ENCODE peak calls at places on chromosomes 7 and 10, in ten cellular contexts. One of them, this sample, is unnamed.

GRCh38 chr7:155279787-155280445 is 17.8 kb upstream of the INSIG1 start:
- DNase-seq in CD4-positive, alpha-beta T cell: no peak
- DNase-seq in body of pancreas: no peak
- DNase-seq in fibroblast of lung: no peak
- DNase-seq in heart right ventricle: no peak
- DNase-seq in Caco-2: no peak
- DNase-seq in gastrocnemius medialis: no peak
- DNase-seq in right atrium auricular region: no peak
- DNase-seq in adrenal gland: no peak
- DNase-seq in hepatocyte: no peak
- DNase-seq in this sample: no peak

GRCh38 chr10:114045071-114045737 is 1.5 kb downstream of the ADRB1 start:
- DNase-seq in CD4-positive, alpha-beta T cell: no peak
- DNase-seq in body of pancreas: peak; percentile 43
- DNase-seq in fibroblast of lung: no peak
- DNase-seq in heart right ventricle: no peak
- DNase-seq in Caco-2: peak; percentile 56
- DNase-seq in gastrocnemius medialis: no peak
- DNase-seq in right atrium auricular region: no peak
- DNase-seq in adrenal gland: no peak
- DNase-seq in hepatocyte: peak; percentile 71
- DNase-seq in this sample: peak; percentile 63

GRCh38 chr7:128858380-128859231 is 4.0 kb upstream of the ATP6V1F start:
- DNase-seq in CD4-positive, alpha-beta T cell: no peak
- DNase-seq in body of pancreas: no peak
- DNase-seq in fibroblast of lung: no peak
- DNase-seq in heart right ventricle: no peak
- DNase-seq in Caco-2: no peak
- DNase-seq in gastrocnemius medialis: no peak
- DNase-seq in right atrium auricular region: no peak
- DNase-seq in adrenal gland: no peak
- DNase-seq in hepatocyte: no peak
- DNase-seq in this sample: no peak

GRCh38 chr7:131238260-131238940 is 89.3 kb upstream of the MKLN1 start:
- DNase-seq in CD4-positive, alpha-beta T cell: no peak
- DNase-seq in body of pancreas: no peak
- DNase-seq in fibroblast of lung: peak; percentile 78
- DNase-seq in heart right ventricle: no peak
- DNase-seq in Caco-2: no peak
- DNase-seq in gastrocnemius medialis: no peak
- DNase-seq in right atrium auricular region: no peak
- DNase-seq in adrenal gland: no peak
- DNase-seq in hepatocyte: peak; percentile 31
- DNase-seq in this sample: no peak

GRCh38 chr7:13181221-13181620 is 493.8 kb downstream of the ARL4A start:
- DNase-seq in CD4-positive, alpha-beta T cell: no peak
- DNase-seq in body of pancreas: no peak
- DNase-seq in fibroblast of lung: peak; percentile 32
- DNase-seq in heart right ventricle: no peak
- DNase-seq in Caco-2: no peak
- DNase-seq in gastrocnemius medialis: no peak
- DNase-seq in right atrium auricular region: no peak
- DNase-seq in adrenal gland: no peak
- DNase-seq in hepatocyte: peak; percentile 8
- DNase-seq in this sample: peak; percentile 30

GRCh38 chr7:107933386-107934013 is 42.5 kb downstream of the DLD start:
- DNase-seq in CD4-positive, alpha-beta T cell: no peak
- DNase-seq in body of pancreas: no peak
- DNase-seq in fibroblast of lung: no peak
- DNase-seq in heart right ventricle: no peak
- DNase-seq in Caco-2: no peak
- DNase-seq in gastrocnemius medialis: no peak
- DNase-seq in right atrium auricular region: no peak
- DNase-seq in adrenal gland: no peak
- DNase-seq in hepatocyte: no peak
- DNase-seq in this sample: no peak

GRCh38 chr7:141074162-141074989 is 512 bp downstream of the TMEM178B start:
- DNase-seq in CD4-positive, alpha-beta T cell: peak; percentile 4
- DNase-seq in body of pancreas: no peak
- DNase-seq in fibroblast of lung: peak; percentile 8
- DNase-seq in heart right ventricle: no peak
- DNase-seq in Caco-2: no peak
- DNase-seq in gastrocnemius medialis: no peak
- DNase-seq in right atrium auricular region: no peak
- DNase-seq in adrenal gland: peak; percentile 39
- DNase-seq in hepatocyte: peak; percentile 19
- DNase-seq in this sample: peak; percentile 19

GRCh38 chr7:63925626-63926460 is 72.8 kb upstream of the ZNF722 start:
- DNase-seq in CD4-positive, alpha-beta T cell: peak; percentile 83
- DNase-seq in body of pancreas: peak; percentile 96
- DNase-seq in fibroblast of lung: peak; percentile 2
- DNase-seq in heart right ventricle: peak; percentile 96
- DNase-seq in Caco-2: no peak
- DNase-seq in gastrocnemius medialis: peak; percentile 83
- DNase-seq in right atrium auricular region: no peak
- DNase-seq in adrenal gland: peak; percentile 90
- DNase-seq in hepatocyte: no peak
- DNase-seq in this sample: no peak

GRCh38 chr7:36651404-36651803 is 72.9 kb downstream of the AOAH start:
- DNase-seq in CD4-positive, alpha-beta T cell: no peak
- DNase-seq in body of pancreas: no peak
- DNase-seq in fibroblast of lung: peak; percentile 73
- DNase-seq in heart right ventricle: no peak
- DNase-seq in Caco-2: no peak
- DNase-seq in gastrocnemius medialis: no peak
- DNase-seq in right atrium auricular region: no peak
- DNase-seq in adrenal gland: no peak
- DNase-seq in hepatocyte: peak; percentile 36
- DNase-seq in this sample: peak; percentile 77

GRCh38 chr7:36650766-36651310 is 73.5 kb downstream of the AOAH start:
- DNase-seq in CD4-positive, alpha-beta T cell: no peak
- DNase-seq in body of pancreas: no peak
- DNase-seq in fibroblast of lung: no peak
- DNase-seq in heart right ventricle: no peak
- DNase-seq in Caco-2: no peak
- DNase-seq in gastrocnemius medialis: no peak
- DNase-seq in right atrium auricular region: no peak
- DNase-seq in adrenal gland: no peak
- DNase-seq in hepatocyte: no peak
- DNase-seq in this sample: no peak

GRCh38 chr7:36653671-36654355 is 70.5 kb downstream of the AOAH start:
- DNase-seq in CD4-positive, alpha-beta T cell: no peak
- DNase-seq in body of pancreas: no peak
- DNase-seq in fibroblast of lung: no peak
- DNase-seq in heart right ventricle: no peak
- DNase-seq in Caco-2: no peak
- DNase-seq in gastrocnemius medialis: no peak
- DNase-seq in right atrium auricular region: no peak
- DNase-seq in adrenal gland: no peak
- DNase-seq in hepatocyte: no peak
- DNase-seq in this sample: no peak

GRCh38 chr7:36652431-36652830 is 71.9 kb downstream of the AOAH start:
- DNase-seq in CD4-positive, alpha-beta T cell: no peak
- DNase-seq in body of pancreas: no peak
- DNase-seq in fibroblast of lung: no peak
- DNase-seq in heart right ventricle: no peak
- DNase-seq in Caco-2: no peak
- DNase-seq in gastrocnemius medialis: no peak
- DNase-seq in right atrium auricular region: no peak
- DNase-seq in adrenal gland: no peak
- DNase-seq in hepatocyte: no peak
- DNase-seq in this sample: no peak

GRCh38 chr7:36653011-36653670 is 71.2 kb downstream of the AOAH start:
- DNase-seq in CD4-positive, alpha-beta T cell: no peak
- DNase-seq in body of pancreas: no peak
- DNase-seq in fibroblast of lung: peak; percentile 77
- DNase-seq in heart right ventricle: no peak
- DNase-seq in Caco-2: no peak
- DNase-seq in gastrocnemius medialis: no peak
- DNase-seq in right atrium auricular region: no peak
- DNase-seq in adrenal gland: no peak
- DNase-seq in hepatocyte: no peak
- DNase-seq in this sample: peak; percentile 24
- H3K9me3 ChIP-seq in CD4-positive, alpha-beta T cell: no peaks in the 10 kb centered on the region
- H3K9me3 ChIP-seq in body of pancreas: no peaks in the 10 kb centered on the region
- H3K9me3 ChIP-seq in fibroblast of lung: no peaks in the 10 kb centered on the region
- H3K9me3 ChIP-seq in heart right ventricle: no peaks in the 10 kb centered on the region
- H3K9me3 ChIP-seq in Caco-2: no peaks in the 10 kb centered on the region
- H3K9me3 ChIP-seq in gastrocnemius medialis: no peaks in the 10 kb centered on the region
- H3K9me3 ChIP-seq in right atrium auricular region: no peaks in the 10 kb centered on the region
- H3K9me3 ChIP-seq in adrenal gland: no peaks in the 10 kb centered on the region
- H3K9me3 ChIP-seq in hepatocyte: no peaks in the 10 kb centered on the region
- H3K9me3 ChIP-seq in this sample: no peaks in the 10 kb centered on the region

GRCh38 chr10:120989996-120990395 is 138.8 kb downstream of the WDR11 start:
- DNase-seq in CD4-positive, alpha-beta T cell: no peak
- DNase-seq in body of pancreas: no peak
- DNase-seq in fibroblast of lung: no peak
- DNase-seq in heart right ventricle: no peak
- DNase-seq in Caco-2: no peak
- DNase-seq in gastrocnemius medialis: no peak
- DNase-seq in right atrium auricular region: no peak
- DNase-seq in adrenal gland: no peak
- DNase-seq in hepatocyte: no peak
- DNase-seq in this sample: no peak

GRCh38 chr10:120988751-120989150 is 137.6 kb downstream of the WDR11 start:
- DNase-seq in CD4-positive, alpha-beta T cell: no peak
- DNase-seq in body of pancreas: no peak
- DNase-seq in fibroblast of lung: no peak
- DNase-seq in heart right ventricle: no peak
- DNase-seq in Caco-2: no peak
- DNase-seq in gastrocnemius medialis: no peak
- DNase-seq in right atrium auricular region: no peak
- DNase-seq in adrenal gland: no peak
- DNase-seq in hepatocyte: no peak
- DNase-seq in this sample: no peak

GRCh38 chr10:120989279-120989678 is 138.1 kb downstream of the WDR11 start:
- DNase-seq in CD4-positive, alpha-beta T cell: no peak
- DNase-seq in body of pancreas: no peak
- DNase-seq in fibroblast of lung: no peak
- DNase-seq in heart right ventricle: no peak
- DNase-seq in Caco-2: no peak
- DNase-seq in gastrocnemius medialis: no peak
- DNase-seq in right atrium auricular region: no peak
- DNase-seq in adrenal gland: no peak
- DNase-seq in hepatocyte: no peak
- DNase-seq in this sample: no peak

GRCh38 chr10:120987359-120987758 is 136.2 kb downstream of the WDR11 start:
- DNase-seq in CD4-positive, alpha-beta T cell: no peak
- DNase-seq in body of pancreas: no peak
- DNase-seq in fibroblast of lung: no peak
- DNase-seq in heart right ventricle: no peak
- DNase-seq in Caco-2: no peak
- DNase-seq in gastrocnemius medialis: no peak
- DNase-seq in right atrium auricular region: no peak
- DNase-seq in adrenal gland: no peak
- DNase-seq in hepatocyte: no peak
- DNase-seq in this sample: no peak

DNA sequence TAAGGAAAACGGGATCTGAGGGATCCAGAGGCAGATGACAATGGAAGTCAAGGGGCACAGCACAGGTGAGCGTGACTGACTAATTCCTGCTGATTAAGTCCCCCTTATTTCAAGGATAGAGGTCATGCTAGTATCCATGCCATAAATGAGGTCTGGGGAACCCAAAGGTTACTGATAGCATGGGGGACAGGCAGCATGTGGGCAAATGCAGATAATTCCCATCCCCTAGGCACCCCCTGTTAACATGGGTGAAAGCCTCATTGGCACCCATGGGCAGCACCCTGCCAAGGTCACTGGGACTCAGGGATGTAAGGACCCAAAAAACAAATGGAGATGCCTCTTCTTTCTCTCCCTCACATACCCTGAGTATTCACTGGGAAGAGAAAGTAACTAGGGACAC is 139.7 kb downstream of the WDR11 start:
- DNase-seq in CD4-positive, alpha-beta T cell: no peak
- DNase-seq in body of pancreas: no peak
- DNase-seq in fibroblast of lung: no peak
- DNase-seq in heart right ventricle: no peak
- DNase-seq in Caco-2: no peak
- DNase-seq in gastrocnemius medialis: no peak
- DNase-seq in right atrium auricular region: no peak
- DNase-seq in adrenal gland: no peak
- DNase-seq in hepatocyte: no peak
- DNase-seq in this sample: no peak
- H3K9me3 ChIP-seq in CD4-positive, alpha-beta T cell: no peaks in the 10 kb centered on the region
- H3K9me3 ChIP-seq in body of pancreas: peaks cover 12% of the 10 kb centered on the region
- H3K9me3 ChIP-seq in fibroblast of lung: no peaks in the 10 kb centered on the region
- H3K9me3 ChIP-seq in heart right ventricle: peaks cover 60% of the 10 kb centered on the region
- H3K9me3 ChIP-seq in Caco-2: peaks cover 67% of the 10 kb centered on the region
- H3K9me3 ChIP-seq in gastrocnemius medialis: peaks cover 18% of the 10 kb centered on the region
- H3K9me3 ChIP-seq in right atrium auricular region: no peaks in the 10 kb centered on the region
- H3K9me3 ChIP-seq in adrenal gland: no peaks in the 10 kb centered on the region
- H3K9me3 ChIP-seq in hepatocyte: peaks cover 9% of the 10 kb centered on the region
- H3K9me3 ChIP-seq in this sample: peaks cover 27% of the 10 kb centered on the region

GRCh38 chr10:82084904-82085303 is 209.9 kb downstream of the NRG3 start:
- DNase-seq in CD4-positive, alpha-beta T cell: no peak
- DNase-seq in body of pancreas: no peak
- DNase-seq in fibroblast of lung: no peak
- DNase-seq in heart right ventricle: no peak
- DNase-seq in Caco-2: no peak
- DNase-seq in gastrocnemius medialis: no peak
- DNase-seq in right atrium auricular region: no peak
- DNase-seq in adrenal gland: no peak
- DNase-seq in hepatocyte: no peak
- DNase-seq in this sample: no peak

GRCh38 chr10:82089327-82089726 is 214.3 kb downstream of the NRG3 start:
- DNase-seq in CD4-positive, alpha-beta T cell: no peak
- DNase-seq in body of pancreas: no peak
- DNase-seq in fibroblast of lung: no peak
- DNase-seq in heart right ventricle: no peak
- DNase-seq in Caco-2: no peak
- DNase-seq in gastrocnemius medialis: no peak
- DNase-seq in right atrium auricular region: no peak
- DNase-seq in adrenal gland: no peak
- DNase-seq in hepatocyte: no peak
- DNase-seq in this sample: no peak

GRCh38 chr10:82084496-82084895 is 209.5 kb downstream of the NRG3 start:
- DNase-seq in CD4-positive, alpha-beta T cell: no peak
- DNase-seq in body of pancreas: no peak
- DNase-seq in fibroblast of lung: no peak
- DNase-seq in heart right ventricle: no peak
- DNase-seq in Caco-2: no peak
- DNase-seq in gastrocnemius medialis: no peak
- DNase-seq in right atrium auricular region: no peak
- DNase-seq in adrenal gland: no peak
- DNase-seq in hepatocyte: no peak
- DNase-seq in this sample: no peak
- H3K9me3 ChIP-seq in CD4-positive, alpha-beta T cell: no peaks in the 10 kb centered on the region
- H3K9me3 ChIP-seq in body of pancreas: no peaks in the 10 kb centered on the region
- H3K9me3 ChIP-seq in fibroblast of lung: no peaks in the 10 kb centered on the region
- H3K9me3 ChIP-seq in heart right ventricle: peaks cover 5% of the 10 kb centered on the region
- H3K9me3 ChIP-seq in Caco-2: no peaks in the 10 kb centered on the region
- H3K9me3 ChIP-seq in gastrocnemius medialis: no peaks in the 10 kb centered on the region
- H3K9me3 ChIP-seq in right atrium auricular region: no peaks in the 10 kb centered on the region
- H3K9me3 ChIP-seq in adrenal gland: no peaks in the 10 kb centered on the region
- H3K9me3 ChIP-seq in hepatocyte: no peaks in the 10 kb centered on the region
- H3K9me3 ChIP-seq in this sample: no peaks in the 10 kb centered on the region

GRCh38 chr7:158123753-158124152 is 463.9 kb downstream of the PTPRN2 start:
- DNase-seq in CD4-positive, alpha-beta T cell: no peak
- DNase-seq in body of pancreas: no peak
- DNase-seq in fibroblast of lung: no peak
- DNase-seq in heart right ventricle: no peak
- DNase-seq in Caco-2: no peak
- DNase-seq in gastrocnemius medialis: no peak
- DNase-seq in right atrium auricular region: no peak
- DNase-seq in adrenal gland: no peak
- DNase-seq in hepatocyte: no peak
- DNase-seq in this sample: no peak

GRCh38 chr7:158123214-158123613 is 464.4 kb downstream of the PTPRN2 start:
- DNase-seq in CD4-positive, alpha-beta T cell: no peak
- DNase-seq in body of pancreas: no peak
- DNase-seq in fibroblast of lung: no peak
- DNase-seq in heart right ventricle: no peak
- DNase-seq in Caco-2: no peak
- DNase-seq in gastrocnemius medialis: no peak
- DNase-seq in right atrium auricular region: no peak
- DNase-seq in adrenal gland: no peak
- DNase-seq in hepatocyte: no peak
- DNase-seq in this sample: no peak

GRCh38 chr7:158121441-158122045 is 466.1 kb downstream of the PTPRN2 start:
- DNase-seq in CD4-positive, alpha-beta T cell: no peak
- DNase-seq in body of pancreas: no peak
- DNase-seq in fibroblast of lung: no peak
- DNase-seq in heart right ventricle: no peak
- DNase-seq in Caco-2: no peak
- DNase-seq in gastrocnemius medialis: no peak
- DNase-seq in right atrium auricular region: no peak
- DNase-seq in adrenal gland: no peak
- DNase-seq in hepatocyte: no peak
- DNase-seq in this sample: no peak

GRCh38 chr7:158120313-158120712 is 467.3 kb downstream of the PTPRN2 start:
- DNase-seq in CD4-positive, alpha-beta T cell: no peak
- DNase-seq in body of pancreas: no peak
- DNase-seq in fibroblast of lung: no peak
- DNase-seq in heart right ventricle: no peak
- DNase-seq in Caco-2: no peak
- DNase-seq in gastrocnemius medialis: no peak
- DNase-seq in right atrium auricular region: no peak
- DNase-seq in adrenal gland: no peak
- DNase-seq in hepatocyte: no peak
- DNase-seq in this sample: no peak

DNA sequence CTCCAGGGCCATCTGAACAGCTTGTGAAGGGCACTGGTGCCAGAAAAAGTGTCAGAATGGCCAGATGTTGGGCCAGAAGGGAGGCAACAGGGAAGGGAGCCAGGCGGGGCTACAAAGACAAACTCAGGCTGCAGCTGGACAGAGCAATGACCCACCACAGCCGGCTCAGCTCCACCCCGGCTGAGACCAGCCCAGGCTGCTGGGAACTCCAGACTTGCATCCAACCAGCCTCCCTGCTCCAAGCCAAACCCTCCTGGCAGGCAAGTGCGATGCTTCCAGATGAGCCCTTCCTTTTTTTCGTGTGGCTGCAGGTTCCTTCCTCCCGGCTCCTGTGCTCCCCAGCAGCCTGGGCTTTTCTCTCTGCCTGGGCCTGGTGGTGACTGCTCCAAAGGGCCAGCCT is 466.9 kb downstream of the PTPRN2 start:
- DNase-seq in CD4-positive, alpha-beta T cell: no peak
- DNase-seq in body of pancreas: no peak
- DNase-seq in fibroblast of lung: no peak
- DNase-seq in heart right ventricle: peak; percentile 13
- DNase-seq in Caco-2: no peak
- DNase-seq in gastrocnemius medialis: no peak
- DNase-seq in right atrium auricular region: no peak
- DNase-seq in adrenal gland: no peak
- DNase-seq in hepatocyte: no peak
- DNase-seq in this sample: no peak
- H3K9me3 ChIP-seq in CD4-positive, alpha-beta T cell: peaks cover 25% of the 10 kb centered on the region
- H3K9me3 ChIP-seq in body of pancreas: peaks cover 4% of the 10 kb centered on the region
- H3K9me3 ChIP-seq in fibroblast of lung: no peaks in the 10 kb centered on the region
- H3K9me3 ChIP-seq in heart right ventricle: peaks cover 87% of the 10 kb centered on the region
- H3K9me3 ChIP-seq in Caco-2: peaks cover 21% of the 10 kb centered on the region
- H3K9me3 ChIP-seq in gastrocnemius medialis: peaks cover 12% of the 10 kb centered on the region
- H3K9me3 ChIP-seq in right atrium auricular region: no peaks in the 10 kb centered on the region
- H3K9me3 ChIP-seq in adrenal gland: peaks cover 18% of the 10 kb centered on the region
- H3K9me3 ChIP-seq in hepatocyte: peaks cover 7% of the 10 kb centered on the region
- H3K9me3 ChIP-seq in this sample: peaks cover 32% of the 10 kb centered on the region